ENCODE peak calls at places on chromosomes 5 and 9, in eight cellular contexts. X is neural crest cell; J is activated T-cell treated with anti-CD3 and anti-CD28 coated beads, Interleukin-2, amount 50 U/mL, for 72 hours; C is KG1; F is activated CD4-positive, alpha-beta T cell treated with anti-CD3 and anti-CD28 coated beads for 36 hours; K is HEK293T; B is NCI-H2081; A is GM03348. Q is an unnamed sample.

GRCh38 chr9:128892223-128892892 is 10.4 kb downstream of the LRRC8A start:
- DNase-seq in X (no peak), K (no peak), B (no peak), C (no peak), J (peak; percentile 25), F (peak; percentile 23), A (peak; percentile 97), Q (peak; percentile 94)

GRCh38 chr5:76099286-76099702 is 16.1 kb downstream of the SV2C start:
- DNase-seq in C (no peak), K (no peak), A (no peak), F (peak; percentile 52), J (peak; percentile 32), X (no peak), B (no peak), Q (no peak)

GRCh38 chr5:55418994-55419991 is 111.5 kb downstream of the MTREX start:
- DNase-seq in B (no peak), K (no peak), C (no peak), X (no peak), J (no peak), F (no peak), A (peak; percentile 50), Q (no peak)

GRCh38 chr5:173663810-173664526 is 47.5 kb upstream of the BOD1 start:
- DNase-seq in F (no peak), B (no peak), K (no peak), A (no peak), X (peak; percentile 38), J (no peak), C (no peak), Q (no peak)

GRCh38 chr5:633521-633955 is 21.4 kb downstream of the CEP72 start:
- DNase-seq in J (no peak), B (no peak), C (no peak), X (peak; percentile 16), F (no peak), A (no peak), K (no peak), Q (no peak)

GRCh38 chr5:150486402-150487198 is 21.3 kb upstream of the NDST1 start:
- DNase-seq in K (peak; percentile 72), F (peak; percentile 57), B (no peak), C (no peak), A (peak; percentile 69), X (peak; percentile 83), J (peak; percentile 53), Q (peak; percentile 76)

GRCh38 chr9:110125207-110125751 is 82.7 kb downstream of the C9orf152 start:
- DNase-seq in F (no peak), A (no peak), J (no peak), X (peak; percentile 65), C (no peak), B (no peak), K (no peak), Q (no peak)

GRCh38 chr5:96247097-96247675 is 185.9 kb downstream of the PCSK1 start:
- DNase-seq in J (no peak), B (no peak), A (peak; percentile 41), C (no peak), F (no peak), K (no peak), X (no peak), Q (no peak)

GRCh38 chr9:130763585-130764200 is 70.1 kb downstream of the EXOSC2 start:
- DNase-seq in F (no peak), X (no peak), C (no peak), A (no peak), J (no peak), K (no peak), B (no peak), Q (no peak)

GRCh38 chr9:136530472-136531089 is 15.3 kb downstream of the NOTCH1 start:
- DNase-seq in A (no peak), X (no peak), C (no peak), J (no peak), B (no peak), F (no peak), K (no peak), Q (no peak)

GRCh38 chr5:1011226-1011631 is 2.6 kb downstream of the NKD2 start:
- DNase-seq in F (peak; percentile 80), C (no peak), X (no peak), K (peak; percentile 70), A (no peak), J (peak; percentile 71), B (peak; percentile 69), Q (peak; percentile 35)

GRCh38 chr5:135890867-135891266 is 4.8 kb downstream of the IL9 start:
- DNase-seq in C (no peak), B (no peak), K (no peak), A (no peak), J (peak; percentile 81), X (no peak), F (peak; percentile 81), Q (no peak)

GRCh38 chr9:77731008-77731698 is 83.0 kb upstream of the GNA14 start:
- DNase-seq in J (no peak), C (no peak), K (no peak), F (no peak), B (no peak), A (no peak), X (no peak), Q (no peak)

GRCh38 chr5:138574744-138575193 is 432 bp downstream of the HSPA9 start:
- DNase-seq in A (no peak), X (no peak), K (no peak), F (no peak), C (no peak), B (no peak), J (no peak), Q (no peak)

GRCh38 chr9:16062542-16063240 is 509.8 kb downstream of the CCDC171 start:
- DNase-seq in J (peak; percentile 2), X (no peak), K (no peak), A (peak; percentile 27), F (peak; percentile 34), B (no peak), C (no peak), Q (no peak)

GRCh38 chr9:224540-225520 is 10.2 kb downstream of the DOCK8 start:
- DNase-seq in J (no peak), K (no peak), F (no peak), B (no peak), A (no peak), C (peak; percentile 15), X (no peak), Q (peak; percentile 36)

GRCh38 chr5:113451797-113452196 is 17.0 kb upstream of the TSSK1B start:
- DNase-seq in K (no peak), F (no peak), J (no peak), A (no peak), C (no peak), B (no peak), X (no peak), Q (no peak)

GRCh38 chr9:78292026-78292425 is 4.9 kb upstream of the PSAT1 start:
- DNase-seq in F (no peak), A (no peak), B (peak; percentile 6), J (no peak), C (no peak), K (no peak), X (no peak), Q (no peak)

GRCh38 chr9:129981180-129981907 is 61.6 kb downstream of the FNBP1 start:
- DNase-seq in A (no peak), J (no peak), F (no peak), C (no peak), B (no peak), K (no peak), X (no peak), Q (no peak)

GRCh38 chr9:86126998-86127972 is 27.9 kb upstream of the GOLM1 start:
- DNase-seq in F (no peak), C (no peak), J (no peak), K (peak; percentile 87), A (peak; percentile 49), B (peak; percentile 90), X (peak; percentile 62), Q (peak; percentile 97)

GRCh38 chr5:57454896-57455295 is 27.7 kb downstream of the ACTBL2 start:
- DNase-seq in J (no peak), A (no peak), K (no peak), X (no peak), F (no peak), C (no peak), B (no peak), Q (no peak)

GRCh38 chr5:7592910-7593309 is 197.0 kb downstream of the ADCY2 start:
- DNase-seq in B (peak; percentile 28), K (peak; percentile 12), F (peak; percentile 23), A (peak; percentile 10), X (peak; percentile 26), C (no peak), J (no peak), Q (no peak)

GRCh38 chr5:80809451-80809850 is 150.7 kb upstream of the RASGRF2 start:
- DNase-seq in A (no peak), J (no peak), F (no peak), C (no peak), K (no peak), X (no peak), B (no peak), Q (no peak)

GRCh38 chr5:120655828-120656435 is 191.8 kb downstream of the PRR16 start:
- DNase-seq in F (peak; percentile 37), K (peak; percentile 34), X (peak; percentile 39), A (no peak), J (no peak), B (peak; percentile 0), C (peak; percentile 3), Q (peak; percentile 47)

GRCh38 chr9:128916204-128916603 is 4.6 kb upstream of the PHYHD1 start:
- DNase-seq in J (no peak), K (no peak), A (no peak), X (no peak), F (no peak), C (no peak), B (no peak), Q (no peak)